ENCODE peak calls at places on chromosomes 5 and 9, in nine cellular contexts. One of them, this sample, is unnamed.

GRCh38 chr5:62395210-62395950 is 8.3 kb downstream of the DIMT1 start:
- DNase-seq in body of pancreas: no peak
- DNase-seq in endothelial cell: no peak
- DNase-seq in GM13976: no peak
- DNase-seq in cardiac muscle cell: no peak
- DNase-seq in ascending aorta: no peak
- DNase-seq in neural crest cell: no peak
- DNase-seq in HepG2: no peak
- DNase-seq in heart right ventricle: no peak
- DNase-seq in this sample: no peak

GRCh38 chr9:14236586-14236985 is 77.4 kb downstream of the NFIB start:
- DNase-seq in body of pancreas: no peak
- DNase-seq in endothelial cell: no peak
- DNase-seq in GM13976: no peak
- DNase-seq in cardiac muscle cell: no peak
- DNase-seq in ascending aorta: no peak
- DNase-seq in neural crest cell: no peak
- DNase-seq in HepG2: no peak
- DNase-seq in heart right ventricle: no peak
- DNase-seq in this sample: no peak

GRCh38 chr5:179668404-179668803 is 12.4 kb downstream of the CBY3 start:
- DNase-seq in body of pancreas: peak; percentile 52
- DNase-seq in endothelial cell: peak; percentile 71
- DNase-seq in GM13976: peak; percentile 49
- DNase-seq in cardiac muscle cell: peak; percentile 57
- DNase-seq in ascending aorta: no peak
- DNase-seq in neural crest cell: peak; percentile 43
- DNase-seq in HepG2: peak; percentile 62
- DNase-seq in heart right ventricle: peak; percentile 14
- DNase-seq in this sample: peak; percentile 50

GRCh38 chr5:53063791-53064190 is 45.8 kb downstream of the MOCS2 start:
- DNase-seq in body of pancreas: no peak
- DNase-seq in endothelial cell: no peak
- DNase-seq in GM13976: no peak
- DNase-seq in cardiac muscle cell: no peak
- DNase-seq in ascending aorta: no peak
- DNase-seq in neural crest cell: no peak
- DNase-seq in HepG2: no peak
- DNase-seq in heart right ventricle: no peak
- DNase-seq in this sample: no peak

GRCh38 chr5:16885635-16886365 is 50.3 kb downstream of the MYO10 start:
- DNase-seq in body of pancreas: no peak
- DNase-seq in endothelial cell: no peak
- DNase-seq in GM13976: no peak
- DNase-seq in cardiac muscle cell: no peak
- DNase-seq in ascending aorta: no peak
- DNase-seq in neural crest cell: no peak
- DNase-seq in HepG2: no peak
- DNase-seq in heart right ventricle: no peak
- DNase-seq in this sample: no peak

GRCh38 chr9:85248514-85249312 is 493.0 kb downstream of the AGTPBP1 start:
- DNase-seq in body of pancreas: no peak
- DNase-seq in endothelial cell: no peak
- DNase-seq in GM13976: no peak
- DNase-seq in cardiac muscle cell: peak; percentile 6
- DNase-seq in ascending aorta: no peak
- DNase-seq in neural crest cell: no peak
- DNase-seq in HepG2: no peak
- DNase-seq in heart right ventricle: no peak
- DNase-seq in this sample: no peak

GRCh38 chr5:50302815-50303490 is 138.1 kb downstream of the EMB start:
- DNase-seq in body of pancreas: no peak
- DNase-seq in endothelial cell: no peak
- DNase-seq in GM13976: no peak
- DNase-seq in cardiac muscle cell: no peak
- DNase-seq in ascending aorta: no peak
- DNase-seq in neural crest cell: no peak
- DNase-seq in HepG2: no peak
- DNase-seq in heart right ventricle: no peak
- DNase-seq in this sample: no peak

GRCh38 chr5:102865510-102866314 is 110.6 kb downstream of the PAM start:
- DNase-seq in body of pancreas: peak; percentile 59
- DNase-seq in endothelial cell: peak; percentile 54
- DNase-seq in GM13976: peak; percentile 69
- DNase-seq in cardiac muscle cell: peak; percentile 81
- DNase-seq in ascending aorta: peak; percentile 85
- DNase-seq in neural crest cell: peak; percentile 51
- DNase-seq in HepG2: no peak
- DNase-seq in heart right ventricle: peak; percentile 78
- DNase-seq in this sample: peak; percentile 46

GRCh38 chr5:118752992-118753391 is 235.4 kb downstream of the DTWD2 start:
- DNase-seq in body of pancreas: no peak
- DNase-seq in endothelial cell: no peak
- DNase-seq in GM13976: no peak
- DNase-seq in cardiac muscle cell: no peak
- DNase-seq in ascending aorta: no peak
- DNase-seq in neural crest cell: no peak
- DNase-seq in HepG2: no peak
- DNase-seq in heart right ventricle: no peak
- DNase-seq in this sample: no peak

GRCh38 chr9:132768932-132769894 is 98.9 kb downstream of the GTF3C4 start:
- DNase-seq in body of pancreas: peak; percentile 63
- DNase-seq in endothelial cell: peak; percentile 74
- DNase-seq in GM13976: peak; percentile 78
- DNase-seq in cardiac muscle cell: peak; percentile 27
- DNase-seq in ascending aorta: peak; percentile 73
- DNase-seq in neural crest cell: no peak
- DNase-seq in HepG2: peak; percentile 58
- DNase-seq in heart right ventricle: peak; percentile 48
- DNase-seq in this sample: peak; percentile 76

GRCh38 chr5:149853019-149853648 is 91.5 kb downstream of the PDE6A start:
- DNase-seq in body of pancreas: peak; percentile 80
- DNase-seq in endothelial cell: peak; percentile 77
- DNase-seq in GM13976: peak; percentile 74
- DNase-seq in cardiac muscle cell: peak; percentile 79
- DNase-seq in ascending aorta: peak; percentile 87
- DNase-seq in neural crest cell: peak; percentile 82
- DNase-seq in HepG2: peak; percentile 58
- DNase-seq in heart right ventricle: peak; percentile 80
- DNase-seq in this sample: peak; percentile 77

GRCh38 chr9:126652140-126652558 is 38.4 kb downstream of the LMX1B start:
- DNase-seq in body of pancreas: no peak
- DNase-seq in endothelial cell: no peak
- DNase-seq in GM13976: no peak
- DNase-seq in cardiac muscle cell: no peak
- DNase-seq in ascending aorta: no peak
- DNase-seq in neural crest cell: no peak
- DNase-seq in HepG2: no peak
- DNase-seq in heart right ventricle: no peak
- DNase-seq in this sample: no peak

GRCh38 chr5:163953883-163954282 is 448.5 kb downstream of the MAT2B start:
- DNase-seq in body of pancreas: no peak
- DNase-seq in endothelial cell: no peak
- DNase-seq in GM13976: no peak
- DNase-seq in cardiac muscle cell: no peak
- DNase-seq in ascending aorta: no peak
- DNase-seq in neural crest cell: no peak
- DNase-seq in HepG2: no peak
- DNase-seq in heart right ventricle: no peak
- DNase-seq in this sample: no peak

GRCh38 chr9:118059520-118060278 is 355.5 kb downstream of the TLR4 start:
- DNase-seq in body of pancreas: no peak
- DNase-seq in endothelial cell: peak; percentile 39
- DNase-seq in GM13976: no peak
- DNase-seq in cardiac muscle cell: peak; percentile 84
- DNase-seq in ascending aorta: no peak
- DNase-seq in neural crest cell: peak; percentile 44
- DNase-seq in HepG2: peak; percentile 1
- DNase-seq in heart right ventricle: peak; percentile 20
- DNase-seq in this sample: no peak

GRCh38 chr9:131129183-131129582 is 3.8 kb downstream of the NUP214 start:
- DNase-seq in body of pancreas: no peak
- DNase-seq in endothelial cell: no peak
- DNase-seq in GM13976: no peak
- DNase-seq in cardiac muscle cell: no peak
- DNase-seq in ascending aorta: no peak
- DNase-seq in neural crest cell: no peak
- DNase-seq in HepG2: no peak
- DNase-seq in heart right ventricle: no peak
- DNase-seq in this sample: no peak

GRCh38 chr5:65037845-65038815 is 269.4 kb downstream of the CWC27 start:
- DNase-seq in body of pancreas: peak; percentile 22
- DNase-seq in endothelial cell: no peak
- DNase-seq in GM13976: no peak
- DNase-seq in cardiac muscle cell: no peak
- DNase-seq in ascending aorta: peak; percentile 67
- DNase-seq in neural crest cell: no peak
- DNase-seq in HepG2: peak; percentile 39
- DNase-seq in heart right ventricle: peak; percentile 53
- DNase-seq in this sample: no peak

GRCh38 chr9:137087409-137087925 is 682 bp downstream of the MAN1B1 start:
- DNase-seq in body of pancreas: no peak
- DNase-seq in endothelial cell: no peak
- DNase-seq in GM13976: no peak
- DNase-seq in cardiac muscle cell: no peak
- DNase-seq in ascending aorta: no peak
- DNase-seq in neural crest cell: no peak
- DNase-seq in HepG2: no peak
- DNase-seq in heart right ventricle: no peak
- DNase-seq in this sample: no peak

GRCh38 chr5:154771383-154771901 is 16.3 kb downstream of the LARP1 start:
- DNase-seq in body of pancreas: peak; percentile 38
- DNase-seq in endothelial cell: peak; percentile 25
- DNase-seq in GM13976: no peak
- DNase-seq in cardiac muscle cell: peak; percentile 11
- DNase-seq in ascending aorta: no peak
- DNase-seq in neural crest cell: peak; percentile 10
- DNase-seq in HepG2: no peak
- DNase-seq in heart right ventricle: peak; percentile 31
- DNase-seq in this sample: no peak

GRCh38 chr5:94432499-94432898 is 185.9 kb downstream of the KIAA0825 start:
- DNase-seq in body of pancreas: peak; percentile 75
- DNase-seq in endothelial cell: no peak
- DNase-seq in GM13976: no peak
- DNase-seq in cardiac muscle cell: no peak
- DNase-seq in ascending aorta: no peak
- DNase-seq in neural crest cell: no peak
- DNase-seq in HepG2: no peak
- DNase-seq in heart right ventricle: no peak
- DNase-seq in this sample: no peak

GRCh38 chr9:92385474-92385873 is 18.9 kb downstream of the OGN start:
- DNase-seq in body of pancreas: no peak
- DNase-seq in endothelial cell: no peak
- DNase-seq in GM13976: no peak
- DNase-seq in cardiac muscle cell: no peak
- DNase-seq in ascending aorta: no peak
- DNase-seq in neural crest cell: no peak
- DNase-seq in HepG2: no peak
- DNase-seq in heart right ventricle: no peak
- DNase-seq in this sample: no peak

GRCh38 chr5:168261212-168261575 is 30.3 kb upstream of the WWC1 start:
- DNase-seq in body of pancreas: no peak
- DNase-seq in endothelial cell: no peak
- DNase-seq in GM13976: no peak
- DNase-seq in cardiac muscle cell: no peak
- DNase-seq in ascending aorta: no peak
- DNase-seq in neural crest cell: no peak
- DNase-seq in HepG2: no peak
- DNase-seq in heart right ventricle: no peak
- DNase-seq in this sample: no peak
- TF ChIP-seq CTCF in body of pancreas: no peak
- TF ChIP-seq CTCF in endothelial cell: no peak
- TF ChIP-seq CTCF in GM13976: no peak
- TF ChIP-seq CTCF in cardiac muscle cell: no peak
- TF ChIP-seq CTCF in ascending aorta: no peak
- TF ChIP-seq CTCF in neural crest cell: no peak
- TF ChIP-seq CTCF in HepG2: no peak
- TF ChIP-seq CTCF in heart right ventricle: no peak
- TF ChIP-seq CTCF in this sample: no peak

GRCh38 chr9:93897075-93897970 is 57.8 kb downstream of the BARX1 start:
- DNase-seq in body of pancreas: no peak
- DNase-seq in endothelial cell: no peak
- DNase-seq in GM13976: peak; percentile 24
- DNase-seq in cardiac muscle cell: no peak
- DNase-seq in ascending aorta: peak; percentile 33
- DNase-seq in neural crest cell: no peak
- DNase-seq in HepG2: no peak
- DNase-seq in heart right ventricle: no peak
- DNase-seq in this sample: no peak
- TF ChIP-seq CTCF in body of pancreas: no peak
- TF ChIP-seq CTCF in endothelial cell: no peak
- TF ChIP-seq CTCF in GM13976: no peak
- TF ChIP-seq CTCF in cardiac muscle cell: no peak
- TF ChIP-seq CTCF in ascending aorta: no peak
- TF ChIP-seq CTCF in neural crest cell: no peak
- TF ChIP-seq CTCF in HepG2: no peak
- TF ChIP-seq CTCF in heart right ventricle: no peak
- TF ChIP-seq CTCF in this sample: no peak

GRCh38 chr5:137831526-137831925 is 36.1 kb upstream of the MYOT start:
- DNase-seq in body of pancreas: no peak
- DNase-seq in endothelial cell: no peak
- DNase-seq in GM13976: no peak
- DNase-seq in cardiac muscle cell: no peak
- DNase-seq in ascending aorta: no peak
- DNase-seq in neural crest cell: no peak
- DNase-seq in HepG2: no peak
- DNase-seq in heart right ventricle: no peak
- DNase-seq in this sample: no peak
- TF ChIP-seq CTCF in body of pancreas: no peak
- TF ChIP-seq CTCF in endothelial cell: peak; percentile 39
- TF ChIP-seq CTCF in GM13976: no peak
- TF ChIP-seq CTCF in cardiac muscle cell: peak; percentile 32
- TF ChIP-seq CTCF in ascending aorta: peak; percentile 48
- TF ChIP-seq CTCF in neural crest cell: peak; percentile 46
- TF ChIP-seq CTCF in HepG2: no peak
- TF ChIP-seq CTCF in heart right ventricle: peak; percentile 45
- TF ChIP-seq CTCF in this sample: no peak

GRCh38 chr9:306907-307306 is 92.2 kb downstream of the DOCK8 start:
- DNase-seq in body of pancreas: peak; percentile 51
- DNase-seq in endothelial cell: peak; percentile 28
- DNase-seq in GM13976: peak; percentile 20
- DNase-seq in cardiac muscle cell: no peak
- DNase-seq in ascending aorta: no peak
- DNase-seq in neural crest cell: no peak
- DNase-seq in HepG2: peak; percentile 13
- DNase-seq in heart right ventricle: no peak
- DNase-seq in this sample: no peak
- TF ChIP-seq CTCF in body of pancreas: peak; percentile 37
- TF ChIP-seq CTCF in endothelial cell: no peak
- TF ChIP-seq CTCF in GM13976: peak; percentile 40
- TF ChIP-seq CTCF in cardiac muscle cell: no peak
- TF ChIP-seq CTCF in ascending aorta: no peak
- TF ChIP-seq CTCF in neural crest cell: no peak
- TF ChIP-seq CTCF in HepG2: peak; percentile 65
- TF ChIP-seq CTCF in heart right ventricle: peak; percentile 12
- TF ChIP-seq CTCF in this sample: peak; percentile 58

GRCh38 chr9:127943011-127943662 is 5.5 kb upstream of the DPM2 start:
- DNase-seq in body of pancreas: no peak
- DNase-seq in endothelial cell: no peak
- DNase-seq in GM13976: no peak
- DNase-seq in cardiac muscle cell: no peak
- DNase-seq in ascending aorta: no peak
- DNase-seq in neural crest cell: no peak
- DNase-seq in HepG2: no peak
- DNase-seq in heart right ventricle: no peak
- DNase-seq in this sample: no peak
- TF ChIP-seq CTCF in body of pancreas: no peak
- TF ChIP-seq CTCF in endothelial cell: no peak
- TF ChIP-seq CTCF in GM13976: no peak
- TF ChIP-seq CTCF in cardiac muscle cell: no peak
- TF ChIP-seq CTCF in ascending aorta: no peak
- TF ChIP-seq CTCF in neural crest cell: no peak
- TF ChIP-seq CTCF in HepG2: no peak
- TF ChIP-seq CTCF in heart right ventricle: no peak
- TF ChIP-seq CTCF in this sample: peak; percentile 18

This sample was measured in GM13977.